ENCODE peak calls at places on chromosome 3, in six cellular contexts. A is brain microvascular endothelial cell, L is neural progenitor cell, D is astrocyte, Y is colonic mucosa, Z is stomach. Q is an unnamed sample.

GRCh38 chr3:16101295-16102186 is 72.9 kb upstream of the GALNT15 start:
- DNase-seq in L (no peak), Y (peak), Z (no peak), D (peak), A (peak), Q (no peak)

GRCh38 chr3:99789322-99789721 is 28.3 kb upstream of the CMSS1 start:
- DNase-seq in L (peak), A (peak), D (peak), Z (no peak), Y (no peak), Q (peak)

GRCh38 chr3:145760036-145760435 is 400.9 kb downstream of the PLOD2 start:
- DNase-seq in Y (no peak), Z (no peak), D (no peak), L (no peak), A (no peak), Q (no peak)

GRCh38 chr3:15271785-15272381 is 60.5 kb downstream of the SH3BP5 start:
- DNase-seq in L (no peak), Y (peak), D (no peak), Z (peak), A (no peak), Q (no peak)

GRCh38 chr3:141302364-141303141 is 65.8 kb upstream of the ZBTB38 start:
- DNase-seq in A (peak), Y (no peak), L (no peak), Z (no peak), D (peak), Q (peak)

GRCh38 chr3:54535619-54536018 is 392.2 kb downstream of the LRTM1 start:
- DNase-seq in Z (no peak), A (no peak), D (no peak), Y (no peak), L (no peak), Q (no peak)

GRCh38 chr3:194407423-194407822 is 8.4 kb upstream of the GP5 start:
- DNase-seq in L (no peak), A (peak), D (peak), Y (no peak), Z (peak), Q (peak)

GRCh38 chr3:196414469-196414868 is 17.8 kb downstream of the UBXN7 start:
- DNase-seq in L (no peak), Z (no peak), D (peak), A (peak), Y (no peak), Q (peak)

GRCh38 chr3:124567168-124567567 is 163.1 kb upstream of the UMPS start:
- DNase-seq in A (no peak), D (no peak), Y (no peak), Z (no peak), L (no peak), Q (no peak)

GRCh38 chr3:101635954-101636798 is 40.8 kb downstream of the ZBTB11 start:
- DNase-seq in D (no peak), L (peak), A (peak), Y (peak), Z (peak), Q (peak)

GRCh38 chr3:112681822-112682325 is 40.9 kb upstream of the CCDC80 start:
- DNase-seq in A (peak), Y (no peak), D (peak), L (no peak), Z (no peak), Q (peak)

GRCh38 chr3:29164825-29165224 is 116.0 kb upstream of the RBMS3 start:
- DNase-seq in D (no peak), Z (no peak), L (no peak), Y (no peak), A (no peak), Q (no peak)

GRCh38 chr3:149621218-149622005 is 36.4 kb downstream of the WWTR1 start:
- DNase-seq in Y (no peak), A (peak), D (peak), L (no peak), Z (no peak), Q (peak)

GRCh38 chr3:89690649-89691048 is 583.2 kb downstream of the EPHA3 start:
- DNase-seq in D (peak), A (no peak), Z (no peak), Y (no peak), L (no peak), Q (peak)

GRCh38 chr3:195461518-195462307 is 18.9 kb upstream of the ACAP2 start:
- DNase-seq in Z (no peak), D (no peak), Y (peak), A (no peak), L (no peak), Q (no peak)

GRCh38 chr3:24722106-24722505 is 227.5 kb upstream of the THRB start:
- DNase-seq in D (no peak), A (no peak), Z (no peak), Y (no peak), L (no peak), Q (no peak)

GRCh38 chr3:183259621-183260020 is 6.6 kb downstream of the B3GNT5 start:
- DNase-seq in L (no peak), A (no peak), D (no peak), Z (no peak), Y (no peak), Q (no peak)

GRCh38 chr3:46162975-46163550 is 45.0 kb downstream of the CCR1 start:
- DNase-seq in Y (no peak), Z (no peak), D (no peak), L (no peak), A (no peak), Q (no peak)

GRCh38 chr3:41188291-41188690 is 11.0 kb upstream of the CTNNB1 start:
- DNase-seq in D (no peak), A (no peak), Y (no peak), Z (no peak), L (no peak), Q (no peak)

GRCh38 chr3:38843898-38844297 is 27.9 kb upstream of the SCN10A start:
- DNase-seq in L (peak), A (peak), D (peak), Z (no peak), Y (no peak), Q (peak)

GRCh38 chr3:16606398-16606797 is 1.2 kb upstream of the DAZL start:
- DNase-seq in A (peak), D (peak), Z (no peak), L (no peak), Y (no peak), Q (no peak)

GRCh38 chr3:156787926-156788663 is 38.1 kb upstream of the LEKR1 start:
- DNase-seq in L (no peak), A (peak), Y (no peak), Z (no peak), D (peak), Q (peak)

GRCh38 chr3:65714138-65714537 is 324.6 kb downstream of the MAGI1 start:
- DNase-seq in Z (no peak), A (peak), L (no peak), Y (no peak), D (peak), Q (peak)

GRCh38 chr3:11718582-11719405 is 75.1 kb upstream of the VGLL4 start:
- DNase-seq in L (peak), D (peak), Y (peak), A (peak), Z (peak), Q (peak)

GRCh38 chr3:160437083-160437455 is 12.5 kb downstream of the TRIM59 start:
- DNase-seq in L (no peak), Z (no peak), Y (no peak), D (no peak), A (no peak), Q (no peak)

GRCh38 chr3:106848099-106848498 is 529.1 kb upstream of the CCDC54 start:
- DNase-seq in Z (no peak), A (no peak), Y (no peak), D (no peak), L (no peak), Q (no peak)

GRCh38 chr3:14641346-14641745 is 10.2 kb upstream of the CCDC174 start:
- DNase-seq in Z (no peak), D (no peak), Y (no peak), A (no peak), L (no peak), Q (no peak)

GRCh38 chr3:14252321-14253021 is 73.9 kb downstream of the LSM3 start:
- DNase-seq in L (no peak), Z (no peak), Y (no peak), D (peak), A (no peak), Q (no peak)

GRCh38 chr3:18402140-18402834 is 22.9 kb downstream of the SATB1 start:
- DNase-seq in Z (no peak), Y (no peak), A (no peak), L (no peak), D (no peak), Q (no peak)

GRCh38 chr3:179265092-179265491 is 14.2 kb upstream of the KCNMB3 start:
- DNase-seq in Z (no peak), Y (no peak), D (no peak), A (no peak), L (no peak), Q (no peak)

GRCh38 chr3:179265875-179266274 is 15.0 kb upstream of the KCNMB3 start:
- DNase-seq in L (no peak), Z (no peak), D (no peak), Y (no peak), A (peak), Q (no peak)

GRCh38 chr3:179264456-179264855 is 13.5 kb upstream of the KCNMB3 start:
- DNase-seq in L (no peak), Z (no peak), Y (no peak), A (no peak), D (no peak), Q (no peak)

GRCh38 chr3:179268400-179269051 is 17.6 kb upstream of the KCNMB3 start:
- DNase-seq in Y (no peak), A (no peak), Z (no peak), D (no peak), L (no peak), Q (no peak)

GRCh38 chr3:179266701-179267211 is 15.8 kb upstream of the KCNMB3 start:
- DNase-seq in D (no peak), Z (no peak), Y (no peak), L (no peak), A (no peak), Q (no peak)
- H3K4me3 ChIP-seq in D (no peak), Z (no peak), Y (no peak), L (no peak), A (no peak), Q (no peak)

DNA sequence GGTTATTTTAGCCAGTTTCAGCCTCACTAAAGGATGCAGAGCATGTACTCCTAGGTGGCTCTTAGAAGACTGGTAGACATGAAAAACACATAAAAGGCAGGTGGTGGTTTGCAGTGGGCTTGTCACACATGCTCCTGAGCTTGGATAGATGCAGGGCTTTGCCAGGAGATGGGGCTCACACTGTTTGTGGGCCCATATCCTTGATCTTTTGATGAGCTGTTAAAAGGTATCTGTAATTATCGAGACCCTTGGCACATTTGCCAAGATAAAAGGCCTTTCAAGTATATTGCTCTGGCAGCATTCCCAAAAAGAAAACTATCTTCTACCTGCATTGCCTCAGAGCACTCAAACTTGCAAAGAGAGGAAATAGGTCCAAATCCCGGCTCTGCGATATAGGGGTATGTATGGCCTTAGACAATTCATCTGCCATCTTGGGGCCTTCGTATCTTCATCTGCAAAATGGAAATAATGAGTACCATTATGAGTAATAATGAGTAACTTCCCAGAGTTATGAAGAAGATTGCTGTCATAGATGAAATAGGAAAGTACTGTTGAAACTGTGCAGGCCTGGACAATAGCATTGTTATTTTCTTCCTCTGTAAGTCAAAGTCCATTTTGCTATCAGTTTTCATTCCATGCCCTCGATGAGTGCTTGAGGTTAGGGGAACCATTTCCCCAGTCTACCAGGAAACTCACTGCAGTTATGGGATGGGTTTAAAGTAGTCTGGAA is 172.7 kb downstream of the SYNPR start:
- DNase-seq in Z (no peak), D (no peak), L (no peak), Y (peak), A (no peak), Q (no peak)
- TF ChIP-seq CTCF in Z (no peak), D (no peak), L (no peak), Y (peak), A (no peak), Q (no peak)

GRCh38 chr3:97968376-97968775 is 3.9 kb downstream of the RIOX2 start:
- DNase-seq in A (no peak), D (no peak), L (no peak), Y (no peak), Z (no peak), Q (no peak)
- H3K4me3 ChIP-seq in A (no peak), D (no peak), L (no peak), Y (no peak), Z (no peak), Q (no peak)

DNA sequence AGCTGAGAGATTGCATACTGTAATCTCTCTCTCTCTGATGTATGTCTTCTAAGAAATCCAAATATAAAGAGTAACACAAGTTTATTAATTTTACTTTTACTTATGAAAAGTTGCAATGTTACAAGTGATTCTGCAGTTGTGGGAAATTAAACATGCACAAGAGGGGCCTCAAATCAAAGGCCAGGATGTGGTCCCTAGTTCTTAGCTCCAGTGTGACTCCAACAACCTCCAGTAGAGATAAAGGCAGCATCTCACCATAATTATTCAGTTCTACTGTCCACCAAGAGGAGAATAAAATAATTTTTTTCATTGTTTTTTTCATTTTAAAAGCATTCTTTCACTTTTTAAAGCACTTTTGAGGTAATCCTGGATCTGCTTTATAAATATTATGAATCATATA is 223.3 kb downstream of the RAP2B start:
- DNase-seq in L (no peak), D (no peak), Y (no peak), A (no peak), Z (no peak), Q (no peak)
- TF ChIP-seq CTCF in L (no peak), D (no peak), Y (no peak), A (no peak), Z (no peak), Q (no peak)